ENCODE peak calls at places on chromosome X, in six cellular contexts. U is Ammon's horn; J is activated naive CD8-positive, alpha-beta T cell treated with anti-CD3 and anti-CD28 coated beads for 36 hours; E is coronary artery; Z is hypothalamus; M is NCI-H774. C is an unnamed sample.

GRCh38 chrX:15988661-15989603 is 134.3 kb upstream of the AP1S2 start:
- DNase-seq in U (no peak), J (no peak), E (no peak), Z (no peak), M (no peak), C (no peak)

GRCh38 chrX:118761950-118762725 is 34.7 kb downstream of the IL13RA1 start:
- DNase-seq in U (no peak), J (no peak), E (no peak), Z (no peak), M (no peak), C (no peak)

GRCh38 chrX:72128881-72129280 is 2.8 kb downstream of the RTL5 start:
- DNase-seq in U (no peak), J (peak), E (peak), Z (no peak), M (no peak), C (no peak)

GRCh38 chrX:33272986-33273385 is 61.6 kb upstream of the DMD start:
- DNase-seq in U (no peak), J (no peak), E (no peak), Z (no peak), M (no peak), C (no peak)

GRCh38 chrX:100948557-100948956 is 19.8 kb upstream of the XKRX start:
- DNase-seq in U (no peak), J (no peak), E (no peak), Z (no peak), M (no peak), C (no peak)

GRCh38 chrX:9231491-9231890 is 197.6 kb upstream of the FAM9B start:
- DNase-seq in U (peak), J (no peak), E (no peak), Z (no peak), M (no peak), C (no peak)

GRCh38 chrX:148609766-148610698 is 109.6 kb downstream of the AFF2 start:
- DNase-seq in U (no peak), J (no peak), E (no peak), Z (no peak), M (no peak), C (peak)

GRCh38 chrX:141220342-141221008 is 21.8 kb downstream of the SPANXC start:
- DNase-seq in U (no peak), J (no peak), E (no peak), Z (no peak), M (no peak), C (no peak)

GRCh38 chrX:153703036-153703370 is 15.3 kb downstream of the SLC6A8 start:
- DNase-seq in U (no peak), J (no peak), E (no peak), Z (no peak), M (no peak), C (no peak)

GRCh38 chrX:3532571-3532970 is 180.9 kb downstream of the PRKX start:
- DNase-seq in U (no peak), J (no peak), E (no peak), Z (no peak), M (no peak), C (no peak)